ENCODE peak calls at places on chromosomes 6 and 20, in four cellular contexts. M, S, U and F are unnamed samples.

GRCh38 chr6:54846857-54847721 is 518 bp downstream of the FAM83B start:
- DNase-seq in U (peak; percentile 5), M (peak; percentile 36), S (no peak), F (no peak)

GRCh38 chr6:21767891-21768659 is 174.5 kb downstream of the SOX4 start:
- DNase-seq in S (no peak), M (peak; percentile 31), U (peak; percentile 55), F (no peak)

GRCh38 chr20:10653593-10654288 is 20.1 kb downstream of the JAG1 start:
- DNase-seq in M (no peak), U (peak; percentile 79), S (no peak), F (no peak)

GRCh38 chr6:21049572-21049971 is 515.3 kb downstream of the CDKAL1 start:
- DNase-seq in U (peak; percentile 18), M (no peak), S (no peak), F (no peak)

GRCh38 chr6:157442296-157442695 is 61.3 kb downstream of the ZDHHC14 start:
- DNase-seq in S (no peak), M (no peak), U (peak; percentile 58), F (no peak)

GRCh38 chr6:107806675-107807074 is 17.4 kb downstream of the SCML4 start:
- DNase-seq in S (peak; percentile 32), M (no peak), U (no peak), F (peak; percentile 41)

GRCh38 chr20:63560856-63561609 is 7.1 kb downstream of the FNDC11 start:
- DNase-seq in U (no peak), M (no peak), S (no peak), F (no peak)

GRCh38 chr6:134307870-134308269 is 10.0 kb downstream of the SGK1 start:
- DNase-seq in M (no peak), U (no peak), S (no peak), F (no peak)

GRCh38 chr6:44735631-44735963 is 348.1 kb downstream of the CDC5L start:
- DNase-seq in S (no peak), U (peak; percentile 44), M (no peak), F (no peak)

GRCh38 chr6:147117580-147117979 is 86.6 kb upstream of the STXBP5 start:
- DNase-seq in U (peak; percentile 63), M (no peak), S (no peak), F (no peak)

GRCh38 chr6:130027948-130028347 is 9.6 kb downstream of the L3MBTL3 start:
- DNase-seq in S (no peak), U (no peak), M (no peak), F (no peak)

GRCh38 chr6:5053038-5053437 is 32.1 kb upstream of the PPP1R3G start:
- DNase-seq in M (no peak), U (peak; percentile 54), S (no peak), F (no peak)

GRCh38 chr6:163412345-163412744 is 2.2 kb upstream of the QKI start:
- DNase-seq in S (no peak), U (no peak), M (no peak), F (no peak)

GRCh38 chr6:125191916-125192609 is 38.5 kb downstream of the TPD52L1 start:
- DNase-seq in S (peak; percentile 77), M (peak; percentile 62), U (peak; percentile 91), F (no peak)

GRCh38 chr6:40512340-40512739 is 74.8 kb downstream of the LRFN2 start:
- DNase-seq in M (no peak), S (no peak), U (no peak), F (no peak)

GRCh38 chr6:16803294-16804006 is 42.2 kb upstream of the ATXN1 start:
- DNase-seq in U (peak; percentile 86), M (no peak), S (no peak), F (no peak)

GRCh38 chr20:25191051-25191450 is 4.5 kb upstream of the ENTPD6 start:
- DNase-seq in S (no peak), M (no peak), U (peak; percentile 48), F (no peak)

GRCh38 chr6:36998723-36999466 is 6.6 kb upstream of the FGD2 start:
- DNase-seq in M (no peak), U (no peak), S (no peak), F (no peak)

GRCh38 chr20:10402938-10403593 is 31.0 kb downstream of the MKKS start:
- DNase-seq in S (no peak), M (no peak), U (no peak), F (no peak)

GRCh38 chr6:8619853-8620252 is 184.5 kb upstream of the SLC35B3 start:
- DNase-seq in M (no peak), U (no peak), S (no peak), F (no peak)

GRCh38 chr6:157549468-157549745 is 168.4 kb downstream of the ZDHHC14 start:
- DNase-seq in U (no peak), M (no peak), S (no peak), F (no peak)

GRCh38 chr6:166558156-166559025 is 28.1 kb downstream of the RAMACL start:
- DNase-seq in U (no peak), S (no peak), M (no peak), F (no peak)

GRCh38 chr20:49973964-49974363 is 8.8 kb upstream of the SNAI1 start:
- DNase-seq in S (no peak), M (no peak), U (no peak), F (no peak)

GRCh38 chr6:168049277-168049676 is 29.7 kb downstream of the FRMD1 start:
- DNase-seq in U (no peak), S (no peak), M (no peak), F (peak; percentile 36)

GRCh38 chr6:125835221-125835744 is 44.5 kb downstream of the NCOA7 start:
- DNase-seq in U (peak; percentile 95), M (no peak), S (no peak), F (no peak)

GRCh38 chr6:44105993-44106740 is 21.1 kb downstream of the MRPL14 start:
- DNase-seq in S (no peak), U (peak; percentile 32), M (no peak), F (no peak)

GRCh38 chr6:97669191-97669651 is 386.2 kb upstream of the MMS22L start:
- DNase-seq in M (peak; percentile 3), S (peak; percentile 61), U (peak; percentile 0), F (no peak)

GRCh38 chr20:48265791-48266190 is 480.5 kb upstream of the SULF2 start:
- DNase-seq in M (no peak), U (no peak), S (no peak), F (no peak)

GRCh38 chr20:2801459-2801728 is 967 bp upstream of the CPXM1 start:
- DNase-seq in U (no peak), S (no peak), M (no peak), F (no peak)